ENCODE peak calls at places on chromosome 17, in four cellular contexts. U, J, S and B are unnamed samples.

GRCh38 chr17:46166692-46167249 is 26.5 kb downstream of the KANSL1 start:
- DNase-seq in J (no peak), U (no peak), S (no peak), B (no peak)

GRCh38 chr17:951388-952132 is 28.0 kb downstream of the NXN start:
- DNase-seq in S (no peak), U (no peak), J (no peak), B (peak; percentile 78)

GRCh38 chr17:36728030-36728991 is 126.9 kb downstream of the MRM1 start:
- DNase-seq in S (peak; percentile 72), J (peak; percentile 85), U (no peak), B (no peak)

GRCh38 chr17:78240839-78241238 is 9.4 kb downstream of the TMEM235 start:
- DNase-seq in J (no peak), U (no peak), S (no peak), B (no peak)

GRCh38 chr17:76502326-76503211 is 1.3 kb upstream of the RHBDF2 start:
- DNase-seq in U (no peak), S (no peak), J (no peak), B (no peak)

GRCh38 chr17:35189291-35189690 is 4.9 kb downstream of the SLC35G3 start:
- DNase-seq in U (no peak), S (no peak), J (no peak), B (no peak)

GRCh38 chr17:79843475-79843916 is 4.3 kb upstream of the CBX4 start:
- DNase-seq in U (no peak), S (no peak), J (no peak), B (no peak)

GRCh38 chr17:16100737-16101400 is 101.2 kb downstream of the TTC19 start:
- DNase-seq in J (no peak), U (no peak), S (no peak), B (no peak)

GRCh38 chr17:32517982-32518381 is 31.2 kb downstream of the CDK5R1 start:
- DNase-seq in J (no peak), S (no peak), U (no peak), B (no peak)

GRCh38 chr17:81558941-81559806 is 7.0 kb upstream of the FAAP100 start:
- DNase-seq in J (no peak), U (no peak), S (no peak), B (peak; percentile 63)

GRCh38 chr17:47618416-47618815 is 31.3 kb upstream of the KPNB1 start:
- DNase-seq in S (peak; percentile 21), U (no peak), J (no peak), B (no peak)
- TF ChIP-seq USF1 in S (no peak), U (no peak), J (no peak), B (no peak)

GRCh38 chr17:40791808-40792436 is 7.8 kb downstream of the KRT28 start:
- DNase-seq in S (peak; percentile 14), J (peak; percentile 15), U (no peak), B (no peak)
- TF ChIP-seq USF1 in S (no peak), J (no peak), U (no peak), B (no peak)

GRCh38 chr17:50514388-50514787 is 6.1 kb downstream of the MYCBPAP start:
- DNase-seq in J (no peak), S (no peak), U (no peak), B (no peak)
- TF ChIP-seq USF1 in J (no peak), S (no peak), U (no peak), B (no peak)

DNA sequence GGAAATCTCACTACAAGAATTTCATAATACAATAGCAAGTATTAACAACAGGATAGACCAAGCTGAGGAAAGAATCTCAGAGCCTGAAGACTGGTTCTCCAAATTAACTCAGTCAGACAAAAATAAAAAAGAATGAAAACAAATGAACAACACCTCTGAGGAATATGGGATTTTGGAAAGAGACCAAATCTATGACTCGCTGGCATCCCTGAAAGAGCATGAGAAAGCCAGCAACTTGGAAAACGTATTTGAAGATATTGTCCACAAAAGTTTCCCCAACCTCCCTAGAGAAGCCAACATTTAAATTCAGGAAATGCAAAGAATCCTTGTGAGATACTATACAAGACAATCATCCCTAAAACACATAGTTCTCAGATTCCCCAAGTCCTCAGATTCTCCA is 20.9 kb downstream of the NLRP1 start:
- DNase-seq in U (no peak), J (no peak), S (no peak), B (no peak)
- TF ChIP-seq USF1 in U (no peak), J (no peak), S (no peak), B (no peak)

GRCh38 chr17:18176152-18176551 is 7.5 kb upstream of the ALKBH5 start:
- DNase-seq in U (no peak), S (no peak), J (no peak), B (no peak)
- TF ChIP-seq USF1 in U (no peak), S (no peak), J (no peak), B (no peak)

DNA sequence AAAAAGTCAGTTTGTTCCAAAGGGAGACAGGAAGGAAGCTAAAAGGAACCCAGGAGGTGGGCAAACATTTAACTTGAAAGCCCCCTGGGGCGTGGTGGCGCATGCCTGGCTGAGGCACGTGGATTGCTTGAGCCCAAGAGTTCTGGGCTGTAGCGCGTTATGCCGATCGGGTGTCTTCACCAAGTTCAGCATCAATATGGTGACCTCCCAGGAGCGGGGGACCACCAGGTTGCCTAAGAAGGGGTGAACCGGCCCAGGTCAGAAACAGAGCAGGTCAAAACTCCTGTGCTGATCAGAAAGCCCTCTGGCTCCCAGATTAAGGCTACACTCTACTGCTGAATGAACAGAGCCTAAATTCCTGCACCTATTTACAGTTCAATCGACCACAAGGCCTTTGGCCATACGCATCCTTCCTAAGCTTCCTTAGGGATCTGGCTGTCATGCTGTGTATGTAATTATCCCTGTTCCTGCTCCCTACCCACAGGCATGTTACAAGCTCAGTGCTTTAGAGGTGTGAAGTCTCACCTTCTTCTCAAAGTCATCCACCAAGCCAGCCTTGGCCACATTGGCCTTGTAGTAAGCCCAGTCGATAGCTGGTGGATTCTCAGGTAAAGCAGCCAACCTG is 5.0 kb downstream of the ATP5PD start:
- DNase-seq in S (no peak), J (no peak), U (no peak), B (no peak)
- TF ChIP-seq USF1 in S (no peak), J (no peak), U (no peak), B (no peak)

GRCh38 chr17:43529977-43530302 is 16.2 kb downstream of the ETV4 start:
- DNase-seq in U (no peak), S (peak; percentile 28), J (no peak), B (no peak)

GRCh38 chr17:43528988-43529814 is 16.9 kb downstream of the ETV4 start:
- DNase-seq in S (no peak), U (no peak), J (no peak), B (no peak)

GRCh38 chr17:43531082-43531378 is 15.1 kb downstream of the ETV4 start:
- DNase-seq in U (no peak), S (no peak), J (no peak), B (no peak)

GRCh38 chr17:43531955-43532354 is 14.2 kb downstream of the ETV4 start:
- DNase-seq in U (no peak), J (no peak), S (no peak), B (no peak)

DNA sequence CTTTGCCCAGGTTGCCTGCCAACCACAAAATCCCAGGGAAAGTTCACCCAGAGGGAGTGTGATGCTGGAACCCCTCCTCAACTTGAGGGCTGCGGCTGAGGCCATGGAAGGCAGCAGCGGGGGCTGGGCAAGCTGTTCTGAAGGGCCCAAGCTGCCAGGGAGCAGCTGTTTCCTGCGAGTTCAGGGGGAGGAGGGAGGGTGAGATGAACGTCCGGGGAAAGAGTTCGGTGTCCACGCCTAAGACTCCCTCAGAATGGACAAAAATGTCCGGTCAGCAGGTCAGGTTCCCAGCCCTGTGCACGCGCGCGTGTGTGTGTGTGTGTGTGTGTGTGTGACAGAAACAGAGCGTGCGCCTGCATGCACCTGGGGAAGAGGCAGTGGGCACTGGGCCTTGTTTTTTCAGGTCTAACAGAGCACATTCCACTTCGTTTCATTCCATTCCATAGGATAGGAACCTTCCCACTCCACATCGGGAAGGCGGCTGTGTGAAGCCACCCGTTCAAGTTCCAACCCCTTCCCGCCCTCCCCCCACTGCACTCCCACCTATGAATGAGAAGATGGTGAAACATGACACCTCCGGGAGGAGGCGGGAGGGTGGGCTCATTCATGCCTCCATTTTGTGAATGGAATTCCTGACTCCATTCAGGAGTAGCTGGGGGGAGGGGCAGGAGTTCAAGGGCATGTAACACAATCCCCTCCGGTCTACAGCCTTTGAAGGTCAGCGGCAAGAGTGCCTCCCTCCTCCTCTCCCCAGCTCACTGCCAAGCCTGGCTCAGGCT is 15.6 kb downstream of the ETV4 start:
- DNase-seq in S (peak; percentile 49), J (no peak), U (no peak), B (peak; percentile 99)
- TF ChIP-seq USF1 in S (no peak), J (no peak), U (no peak), B (no peak)

GRCh38 chr17:31225831-31226230 is 71.2 kb downstream of the OMG start:
- DNase-seq in J (no peak), S (no peak), U (no peak), B (no peak)
- TF ChIP-seq USF1 in J (no peak), S (no peak), U (no peak), B (no peak)